ENCODE peak calls at places on chromosomes 2 and 18, in nine cellular contexts. H is kidney glomerular epithelial cell; A is EL; B is CD4-positive, alpha-beta memory T cell; Q is upper lobe of right lung; N is amygdala; T is progenitor cell of endocrine pancreas; Z is CD4-positive, alpha-beta T cell; S is prostate gland. W is an unnamed sample.

GRCh38 chr2:113158884-113159553 is 14.8 kb upstream of the PSD4 start:
- DNase-seq in N (no peak), Q (no peak), S (peak), H (no peak), Z (no peak), A (peak), T (no peak), B (no peak), W (no peak)

GRCh38 chr2:187869195-187869594 is 315.0 kb upstream of the TFPI start:
- DNase-seq in S (no peak), B (no peak), A (no peak), N (no peak), T (no peak), Z (no peak), Q (no peak), H (no peak), W (no peak)

GRCh38 chr2:28445448-28446258 is 50.2 kb upstream of the PLB1 start:
- DNase-seq in T (no peak), Z (no peak), S (no peak), N (no peak), H (peak), Q (peak), A (peak), B (no peak), W (peak)

GRCh38 chr2:43818761-43819160 is 19.9 kb downstream of the ABCG5 start:
- DNase-seq in Z (no peak), Q (no peak), H (no peak), A (peak), T (no peak), N (no peak), B (no peak), S (no peak), W (peak)

GRCh38 chr2:100260712-100261620 is 61.3 kb downstream of the LONRF2 start:
- DNase-seq in S (peak), Z (no peak), Q (no peak), N (peak), B (no peak), T (peak), A (peak), H (peak), W (peak)

GRCh38 chr2:135775420-135775819 is 33.8 kb downstream of the UBXN4 start:
- DNase-seq in N (no peak), T (no peak), S (no peak), A (no peak), H (no peak), B (no peak), Z (no peak), Q (no peak), W (no peak)

GRCh38 chr2:241904791-241905710 is 35.5 kb downstream of the RTP5 start:
- DNase-seq in Z (no peak), T (no peak), A (no peak), N (no peak), S (no peak), H (no peak), Q (peak), B (no peak), W (no peak)

GRCh38 chr2:85667561-85668008 is 414 bp downstream of the SFTPB start:
- DNase-seq in S (no peak), H (no peak), A (no peak), T (no peak), Z (no peak), Q (no peak), B (no peak), N (no peak), W (no peak)

GRCh38 chr2:205524656-205525055 is 157.6 kb upstream of the NRP2 start:
- DNase-seq in S (no peak), A (no peak), T (no peak), Q (no peak), Z (no peak), B (no peak), N (no peak), H (no peak), W (no peak)

GRCh38 chr18:54883816-54884604 is 55.7 kb downstream of the RAB27B start:
- DNase-seq in H (no peak), N (no peak), B (no peak), Z (no peak), Q (no peak), A (peak), S (no peak), T (no peak), W (no peak)

GRCh38 chr2:111671426-111672150 is 212.4 kb downstream of the ANAPC1 start:
- DNase-seq in Q (no peak), N (no peak), H (no peak), S (no peak), B (no peak), Z (no peak), A (no peak), T (no peak), W (peak)

GRCh38 chr2:102839668-102840388 is 78.0 kb downstream of the TMEM182 start:
- DNase-seq in N (peak), Q (no peak), Z (no peak), B (peak), A (peak), T (peak), H (peak), S (peak), W (peak)

GRCh38 chr2:65800998-65801397 is 368.6 kb upstream of the SPRED2 start:
- DNase-seq in A (peak), T (no peak), S (no peak), B (no peak), N (no peak), H (no peak), Z (no peak), Q (no peak), W (no peak)

GRCh38 chr2:2321250-2321545 is 9.9 kb downstream of the MYT1L start:
- DNase-seq in A (no peak), S (no peak), T (no peak), H (no peak), Q (no peak), B (no peak), Z (no peak), N (peak), W (no peak)

GRCh38 chr18:2337552-2338141 is 233.7 kb downstream of the METTL4 start:
- DNase-seq in A (peak), Q (no peak), T (no peak), N (no peak), B (peak), Z (peak), S (no peak), H (peak), W (no peak)

GRCh38 chr18:61554117-61554776 is 221.0 kb downstream of the CDH20 start:
- DNase-seq in Z (peak), Q (no peak), S (no peak), N (no peak), A (no peak), T (no peak), B (no peak), H (no peak), W (peak)

GRCh38 chr2:212141499-212141898 is 397.1 kb downstream of the ERBB4 start:
- DNase-seq in A (no peak), N (no peak), B (no peak), Z (no peak), H (no peak), S (no peak), T (no peak), Q (no peak), W (no peak)

GRCh38 chr2:40434638-40435296 is 17.1 kb downstream of the SLC8A1 start:
- DNase-seq in H (peak), A (peak), S (no peak), Z (no peak), B (no peak), Q (no peak), T (no peak), N (no peak), W (no peak)

GRCh38 chr18:12282436-12283039 is 25.5 kb upstream of the TUBB6 start:
- DNase-seq in Z (no peak), T (no peak), A (peak), B (no peak), S (no peak), N (no peak), H (no peak), Q (no peak), W (no peak)

GRCh38 chr18:44638141-44638540 is 42.5 kb upstream of the SETBP1 start:
- DNase-seq in B (no peak), A (no peak), Z (no peak), H (no peak), T (no peak), Q (no peak), N (no peak), S (no peak), W (no peak)

GRCh38 chr18:72460210-72460680 is 83.9 kb downstream of the CBLN2 start:
- DNase-seq in T (no peak), A (no peak), N (peak), Q (no peak), B (no peak), H (peak), S (no peak), Z (no peak), W (no peak)

GRCh38 chr2:46485002-46485401 is 5.6 kb downstream of the TMEM247 start:
- DNase-seq in Q (peak), Z (no peak), A (no peak), B (no peak), S (no peak), N (no peak), H (no peak), T (no peak), W (no peak)

GRCh38 chr2:209970711-209971110 is 31.7 kb upstream of the RPE start:
- DNase-seq in H (no peak), A (no peak), T (no peak), Q (no peak), Z (no peak), N (no peak), S (no peak), B (no peak), W (no peak)

GRCh38 chr18:43539862-43540261 is 262.6 kb upstream of the SYT4 start:
- DNase-seq in S (no peak), A (no peak), B (no peak), Q (no peak), T (no peak), N (no peak), Z (no peak), H (peak), W (no peak)

GRCh38 chr18:42414756-42415454 is 459.9 kb downstream of the PIK3C3 start:
- DNase-seq in Z (no peak), N (no peak), Q (no peak), A (no peak), H (peak), B (no peak), T (no peak), S (peak), W (no peak)

GRCh38 chr2:236749346-236749745 is 179.7 kb downstream of the ACKR3 start:
- DNase-seq in T (no peak), S (no peak), Z (no peak), N (no peak), A (peak), Q (no peak), H (no peak), B (no peak), W (no peak)

GRCh38 chr2:215624423-215624829 is 188.6 kb upstream of the FN1 start:
- DNase-seq in N (no peak), T (no peak), Z (no peak), Q (no peak), S (peak), H (no peak), A (peak), B (no peak), W (peak)

GRCh38 chr18:56121669-56122068 is 516.7 kb downstream of the TXNL1 start:
- DNase-seq in N (no peak), Q (no peak), T (no peak), Z (no peak), S (no peak), B (no peak), H (no peak), A (no peak), W (no peak)

GRCh38 chr2:241821460-241822263 is 12.7 kb downstream of the NEU4 start:
- DNase-seq in S (no peak), H (no peak), A (no peak), N (no peak), Q (no peak), B (no peak), Z (no peak), T (no peak), W (no peak)